ENCODE peak calls at places on chromosomes 6 and 20, in five cellular contexts. Q, V, U, W and L are unnamed samples.

GRCh38 chr6:157211603-157212455 is 111.5 kb downstream of the TMEM242 start:
- DNase-seq in Q (no peak), W (no peak), U (no peak), V (no peak), L (no peak)

GRCh38 chr6:154243793-154244768 is 112.5 kb downstream of the IPCEF1 start:
- DNase-seq in Q (no peak), V (no peak), U (no peak), W (no peak), L (no peak)

GRCh38 chr6:9307786-9308185 is 872.4 kb upstream of the SLC35B3 start:
- DNase-seq in V (no peak), W (no peak), Q (no peak), U (no peak), L (no peak)

GRCh38 chr6:106560966-106561740 is 68.1 kb downstream of the RTN4IP1 start:
- DNase-seq in W (no peak), V (no peak), Q (no peak), U (no peak), L (no peak)

GRCh38 chr20:33866398-33867079 is 55.4 kb downstream of the CHMP4B start:
- DNase-seq in Q (no peak), V (no peak), U (no peak), W (no peak), L (no peak)

GRCh38 chr20:37880726-37881591 is 22.0 kb upstream of the VSTM2L start:
- DNase-seq in V (peak), Q (no peak), W (no peak), U (no peak), L (peak)

GRCh38 chr6:12882761-12883290 is 166.3 kb downstream of the PHACTR1 start:
- DNase-seq in W (no peak), Q (no peak), U (no peak), V (no peak), L (no peak)

GRCh38 chr6:105036371-105036770 is 79.5 kb downstream of the LIN28B start:
- DNase-seq in V (no peak), Q (no peak), W (no peak), U (no peak), L (no peak)

GRCh38 chr6:132494954-132495353 is 18.0 kb downstream of the STX7 start:
- DNase-seq in W (peak), U (no peak), V (no peak), Q (no peak), L (no peak)

GRCh38 chr6:3843379-3844096 is 5.6 kb upstream of the FAM50B start:
- DNase-seq in V (no peak), W (no peak), Q (no peak), U (no peak), L (no peak)

GRCh38 chr6:33577106-33577535 is 3.0 kb downstream of the BAK1 start:
- DNase-seq in Q (no peak), V (no peak), U (no peak), W (no peak), L (no peak)

GRCh38 chr6:41097467-41098090 is 24.8 kb downstream of the NFYA start:
- DNase-seq in U (no peak), V (no peak), Q (no peak), W (no peak), L (no peak)

GRCh38 chr6:26550250-26550993 is 12.3 kb downstream of the HMGN4 start:
- DNase-seq in U (peak), W (no peak), V (peak), Q (no peak), L (no peak)

GRCh38 chr6:33742092-33742491 is 4.6 kb downstream of the IP6K3 start:
- DNase-seq in Q (no peak), U (no peak), V (no peak), W (no peak), L (no peak)

GRCh38 chr20:5908981-5909380 is 41.4 kb downstream of the TRMT6 start:
- DNase-seq in Q (no peak), W (no peak), V (no peak), U (no peak), L (no peak)

GRCh38 chr6:34350937-34351217 is 41.6 kb downstream of the NUDT3 start:
- DNase-seq in V (no peak), Q (no peak), U (no peak), W (no peak), L (no peak)

GRCh38 chr20:57749131-57749690 is 39.4 kb upstream of the PMEPA1 start:
- DNase-seq in V (no peak), Q (no peak), U (no peak), W (no peak), L (no peak)

GRCh38 chr6:142945446-142946180 is 637 bp upstream of the HIVEP2 start:
- DNase-seq in W (no peak), Q (no peak), U (peak), V (no peak), L (peak)

GRCh38 chr6:10369896-10370295 is 45.0 kb downstream of the TFAP2A start:
- DNase-seq in Q (no peak), U (no peak), V (no peak), W (no peak), L (no peak)

GRCh38 chr6:74100719-74101287 is 404.8 kb downstream of the CD109 start:
- DNase-seq in W (no peak), U (no peak), Q (no peak), V (no peak), L (no peak)

GRCh38 chr6:353642-354614 is 37.6 kb upstream of the IRF4 start:
- DNase-seq in U (no peak), V (no peak), Q (no peak), W (no peak), L (no peak)

GRCh38 chr6:148840256-148840655 is 93.4 kb downstream of the UST start:
- DNase-seq in Q (no peak), V (no peak), W (no peak), U (no peak), L (no peak)

GRCh38 chr20:13008761-13009681 is at the start of gene SPTLC3:
- DNase-seq in Q (no peak), W (no peak), U (peak), V (peak), L (no peak)

GRCh38 chr20:53916173-53916512 is 154.3 kb downstream of the BCAS1 start:
- DNase-seq in U (no peak), V (no peak), Q (no peak), W (no peak), L (no peak)

GRCh38 chr20:53408728-53409157 is 184.9 kb downstream of the ZNF217 start:
- DNase-seq in U (no peak), V (no peak), Q (no peak), W (no peak), L (no peak)

GRCh38 chr6:28353981-28354676 is 4.4 kb downstream of the ZKSCAN3 start:
- DNase-seq in Q (peak), U (no peak), W (no peak), V (no peak), L (no peak)

GRCh38 chr6:17865798-17866725 is 121.4 kb downstream of the KIF13A start:
- DNase-seq in U (no peak), V (peak), Q (peak), W (no peak), L (no peak)

GRCh38 chr6:87029711-87030314 is 65.1 kb downstream of the CGA start:
- DNase-seq in V (peak), U (no peak), Q (peak), W (no peak), L (peak)

GRCh38 chr6:77653817-77654216 is 978 bp downstream of the MEI4 start:
- DNase-seq in Q (no peak), V (no peak), W (no peak), U (no peak), L (no peak)

GRCh38 chr20:4613184-4613583 is 108.5 kb upstream of the PRND start:
- DNase-seq in W (no peak), Q (no peak), U (no peak), V (no peak), L (no peak)

GRCh38 chr6:130776287-130776925 is 50.8 kb upstream of the SMLR1 start:
- DNase-seq in U (no peak), Q (no peak), V (no peak), W (peak), L (no peak)

GRCh38 chr6:45427632-45428031 is 49.9 kb upstream of the SUPT3H start:
- DNase-seq in Q (no peak), U (no peak), V (no peak), W (no peak), L (no peak)

GRCh38 chr6:148240866-148241477 is 101.7 kb upstream of the SASH1 start:
- DNase-seq in Q (no peak), W (no peak), U (no peak), V (no peak), L (no peak)

GRCh38 chr20:25437153-25437581 is 29.7 kb downstream of the GINS1 start:
- DNase-seq in Q (no peak), W (no peak), U (peak), V (no peak), L (no peak)

GRCh38 chr6:89411019-89411268 is 1.1 kb downstream of the RRAGD start:
- DNase-seq in W (no peak), U (no peak), V (no peak), Q (no peak), L (no peak)
- TF ChIP-seq SP1 in W (no peak), U (no peak), V (no peak), Q (no peak), L (no peak)

GRCh38 chr20:48771542-48771941 is 56.3 kb downstream of the PREX1 start:
- DNase-seq in W (no peak), V (no peak), Q (no peak), U (no peak), L (no peak)
- TF ChIP-seq SP1 in W (no peak), V (no peak), Q (no peak), U (no peak), L (no peak)

DNA sequence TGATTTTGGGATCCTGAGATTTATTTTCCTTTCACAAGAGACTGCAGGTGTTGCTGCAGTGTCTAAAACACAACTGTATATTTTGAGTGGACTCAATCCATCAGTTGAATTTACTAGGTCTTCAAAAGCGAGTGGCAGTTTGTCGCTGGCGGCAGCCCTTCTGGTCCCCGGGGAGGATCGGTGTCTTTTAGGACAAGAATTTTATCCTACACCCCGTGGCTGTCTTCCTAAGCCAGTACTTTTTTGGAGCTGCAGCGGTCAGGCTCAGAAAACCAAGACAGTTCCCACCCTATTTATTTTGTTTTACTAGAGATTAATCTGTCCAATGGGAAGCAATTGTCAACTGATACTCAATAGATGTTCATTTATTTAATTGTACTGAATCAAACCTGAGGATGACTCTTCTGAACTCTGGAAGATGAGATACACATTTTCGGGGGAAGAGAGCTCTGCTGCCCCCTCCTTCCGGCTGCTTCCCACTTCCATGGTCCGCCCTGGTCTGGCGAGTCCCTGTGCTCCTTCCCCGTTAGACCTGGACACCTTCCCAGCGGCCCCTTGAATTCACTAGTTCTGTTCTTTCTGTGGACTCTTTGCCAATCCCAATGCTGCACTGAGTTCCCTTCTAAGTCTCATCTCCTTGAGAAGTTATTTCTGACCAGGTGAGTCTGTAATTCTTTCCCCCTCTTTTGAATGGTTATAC is 90.6 kb downstream of the ERMARD start:
- DNase-seq in U (no peak), V (no peak), Q (no peak), W (no peak), L (no peak)
- TF ChIP-seq SP1 in U (no peak), V (no peak), Q (no peak), W (no peak), L (no peak)

GRCh38 chr6:52483671-52484003 is 63.5 kb downstream of the EFHC1 start:
- DNase-seq in V (no peak), Q (no peak), W (no peak), U (no peak), L (no peak)

DNA sequence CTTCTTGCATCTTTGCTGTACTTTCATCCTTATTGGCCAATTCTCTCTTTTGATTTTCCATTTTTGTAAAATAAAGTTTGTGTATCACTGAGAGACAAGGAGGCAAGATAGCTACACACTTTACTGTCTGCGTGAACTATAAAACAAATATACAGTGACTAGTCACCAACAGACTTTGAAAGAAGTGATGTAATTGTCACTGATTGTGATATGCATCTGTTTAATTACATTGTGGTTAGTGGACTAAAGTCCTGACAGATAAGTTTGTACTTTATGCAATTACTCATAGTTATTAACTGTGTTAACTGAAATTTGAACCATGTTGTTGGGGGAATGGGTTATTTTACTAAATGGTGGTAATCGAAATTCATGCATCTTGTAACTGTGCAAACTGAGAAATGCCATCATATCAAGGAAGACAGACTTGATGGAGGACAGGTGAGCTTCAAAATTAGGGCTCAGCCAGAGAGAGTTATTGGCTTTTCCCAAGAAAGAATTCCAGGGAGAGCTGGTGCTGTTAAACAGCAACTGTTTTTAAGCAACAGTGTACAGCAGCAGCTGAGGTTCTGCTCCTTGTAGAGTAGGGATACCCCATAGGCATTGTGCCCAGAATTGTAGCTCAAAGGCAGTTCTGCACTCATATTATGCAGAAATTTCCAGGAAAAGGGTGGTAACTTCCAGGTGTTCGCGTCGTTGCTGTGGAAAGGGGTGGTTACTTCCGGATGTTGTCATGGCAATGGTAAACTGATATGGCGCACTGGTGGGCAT is 62.9 kb downstream of the EFHC1 start:
- DNase-seq in W (no peak), U (no peak), Q (no peak), V (peak), L (no peak)
- TF ChIP-seq SP1 in W (no peak), U (no peak), Q (no peak), V (no peak), L (no peak)

GRCh38 chr6:4894049-4894448 is 109.8 kb downstream of the RPP40 start:
- DNase-seq in U (no peak), Q (no peak), W (no peak), V (no peak), L (no peak)
- TF ChIP-seq SP1 in U (no peak), Q (no peak), W (no peak), V (no peak), L (no peak)

DNA sequence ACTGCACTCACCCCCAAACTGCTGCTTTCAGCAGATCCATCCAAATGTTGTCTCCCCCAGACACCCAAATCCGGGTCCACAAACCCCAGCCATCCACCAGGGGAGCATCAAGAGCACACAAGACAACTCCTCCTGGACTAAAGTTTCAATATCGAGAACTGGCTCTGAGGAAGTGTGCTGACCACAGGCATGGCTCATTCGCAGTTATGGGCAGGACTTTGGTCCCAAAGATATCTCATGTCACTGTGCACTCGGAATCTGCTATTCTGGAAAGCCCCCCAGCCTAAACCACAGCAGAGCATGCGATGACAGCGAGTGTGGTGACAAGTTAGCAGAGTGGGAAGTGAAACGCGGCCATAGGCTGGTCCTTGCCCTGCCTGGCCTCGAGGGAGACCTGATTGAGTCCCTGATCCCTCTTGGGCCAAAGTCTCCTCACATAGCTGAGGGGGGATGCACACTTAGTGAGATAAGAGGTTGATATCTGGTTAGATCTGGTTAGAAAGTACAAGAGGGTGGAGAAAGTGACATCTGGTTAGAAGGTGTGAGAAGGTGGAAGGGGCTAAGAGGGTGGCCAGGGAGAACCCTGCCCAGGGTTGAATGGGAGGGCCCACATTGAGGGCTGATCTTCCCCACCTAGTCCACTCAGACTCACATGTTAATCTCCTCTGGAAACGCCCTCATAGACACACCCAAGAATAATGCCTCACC is 149.7 kb downstream of the MRPL14 start:
- DNase-seq in V (no peak), Q (no peak), U (no peak), W (peak), L (no peak)
- TF ChIP-seq SP1 in V (no peak), Q (no peak), U (no peak), W (peak), L (no peak)

GRCh38 chr6:138451043-138451442 is 47.0 kb downstream of the HEBP2 start:
- DNase-seq in Q (no peak), V (no peak), U (no peak), W (no peak), L (no peak)

GRCh38 chr6:138456393-138456775 is 42.9 kb downstream of the NHSL1 start:
- DNase-seq in W (no peak), V (no peak), U (no peak), Q (no peak), L (no peak)

GRCh38 chr6:138455746-138456392 is 43.4 kb downstream of the NHSL1 start:
- DNase-seq in V (no peak), U (no peak), W (peak), Q (peak), L (no peak)

GRCh38 chr6:138450445-138450844 is 46.4 kb downstream of the HEBP2 start:
- DNase-seq in U (no peak), W (peak), Q (no peak), V (no peak), L (no peak)

GRCh38 chr6:138454976-138455706 is 44.2 kb downstream of the NHSL1 start:
- DNase-seq in U (peak), W (peak), V (no peak), Q (peak), L (no peak)
- TF ChIP-seq SP1 in U (no peak), W (no peak), V (no peak), Q (no peak), L (no peak)

GRCh38 chr6:115891111-115891669 is 169.5 kb downstream of the FRK start:
- DNase-seq in Q (peak), U (no peak), V (no peak), W (peak), L (no peak)

GRCh38 chr6:115887887-115888286 is 172.8 kb downstream of the FRK start:
- DNase-seq in U (no peak), Q (no peak), V (no peak), W (no peak), L (no peak)

GRCh38 chr6:115891704-115892225 is 168.9 kb downstream of the FRK start:
- DNase-seq in W (no peak), Q (no peak), V (no peak), U (no peak), L (no peak)

GRCh38 chr6:115894426-115894992 is 166.2 kb downstream of the FRK start:
- DNase-seq in Q (no peak), U (no peak), W (no peak), V (no peak), L (no peak)

GRCh38 chr6:115890238-115890637 is 170.5 kb downstream of the FRK start:
- DNase-seq in U (no peak), W (no peak), Q (no peak), V (no peak), L (no peak)
- TF ChIP-seq SP1 in U (no peak), W (no peak), Q (no peak), V (no peak), L (no peak)

GRCh38 chr20:50646483-50646996 is 44.8 kb downstream of the RIPOR3 start:
- DNase-seq in W (no peak), Q (no peak), V (no peak), U (no peak), L (no peak)
- TF ChIP-seq SP1 in W (no peak), Q (no peak), V (no peak), U (no peak), L (no peak)